ENCODE peak calls at places on chromosomes 13 and 19, in six cellular contexts. S, R, C, Y, T and J are unnamed samples. For H3K4me1, the result is how much of the 10 kb centered on the place peaks cover.

GRCh38 chr13:51726446-51727185 is 77.3 kb downstream of the DHRS12 start:
- DNase-seq in S (no peak), R (no peak), C (no peak), Y (no peak), T (no peak), J (no peak)

GRCh38 chr19:33273065-33273736 is 29.1 kb downstream of the CEBPA start:
- DNase-seq in S (peak), R (no peak), C (no peak), Y (no peak), T (no peak), J (no peak)

GRCh38 chr13:111865826-111866225 is 201.1 kb upstream of the SOX1 start:
- DNase-seq in S (no peak), R (no peak), C (no peak), Y (no peak), T (no peak), J (no peak)

GRCh38 chr13:32264407-32264806 is 50.8 kb downstream of the ZAR1L start:
- DNase-seq in S (no peak), R (no peak), C (peak), Y (peak), T (peak), J (no peak)

GRCh38 chr19:45507864-45508680 is 793 bp downstream of the VASP start:
- DNase-seq in S (peak), R (peak), C (no peak), Y (no peak), T (peak), J (no peak)

GRCh38 chr13:23081246-23081645 is 99.5 kb upstream of the SGCG start:
- DNase-seq in S (no peak), R (no peak), C (no peak), Y (no peak), T (no peak), J (no peak)

GRCh38 chr13:39186205-39186880 is 148.1 kb downstream of the NHLRC3 start:
- DNase-seq in S (no peak), R (no peak), C (no peak), Y (peak), T (no peak), J (no peak)

GRCh38 chr13:78875792-78876580 is 217.0 kb upstream of the OBI1 start:
- DNase-seq in S (peak), R (no peak), C (peak), Y (no peak), T (no peak), J (no peak)

GRCh38 chr19:55173186-55173716 is 6.8 kb upstream of the DNAAF3 start:
- DNase-seq in S (peak), R (no peak), C (no peak), Y (no peak), T (no peak), J (no peak)

GRCh38 chr13:44930280-44930679 is 59.0 kb downstream of the NUFIP1 start:
- DNase-seq in S (no peak), R (no peak), C (no peak), Y (no peak), T (no peak), J (no peak)

GRCh38 chr13:28475916-28476725 is 18.8 kb downstream of the FLT1 start:
- DNase-seq in S (no peak), R (no peak), C (peak), Y (no peak), T (no peak), J (no peak)

DNA sequence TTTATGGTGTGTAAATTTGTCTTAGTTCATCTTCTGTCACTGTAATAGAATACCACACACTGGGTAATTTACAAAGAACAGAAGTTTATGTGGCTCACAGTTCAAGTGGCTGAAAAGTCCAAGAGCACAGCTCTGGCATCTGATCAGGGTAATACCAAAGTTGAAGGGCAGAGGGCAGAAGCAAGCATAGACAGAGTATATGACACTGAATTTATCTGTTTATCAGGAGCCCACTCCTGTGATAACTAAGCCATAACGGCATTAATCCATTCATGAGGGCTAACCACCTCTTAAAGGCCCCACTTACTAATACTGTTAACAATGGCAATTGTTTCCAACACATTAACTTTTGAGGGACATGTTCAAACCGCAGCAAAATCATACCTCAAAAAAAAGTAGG is 4.0 kb upstream of the RFXAP start:
- DNase-seq in S (no peak), R (no peak), C (peak), Y (no peak), T (no peak), J (peak)
- TF ChIP-seq CTCF in S (peak), R (peak), C (peak), Y (no peak), T (no peak), J (peak)

DNA sequence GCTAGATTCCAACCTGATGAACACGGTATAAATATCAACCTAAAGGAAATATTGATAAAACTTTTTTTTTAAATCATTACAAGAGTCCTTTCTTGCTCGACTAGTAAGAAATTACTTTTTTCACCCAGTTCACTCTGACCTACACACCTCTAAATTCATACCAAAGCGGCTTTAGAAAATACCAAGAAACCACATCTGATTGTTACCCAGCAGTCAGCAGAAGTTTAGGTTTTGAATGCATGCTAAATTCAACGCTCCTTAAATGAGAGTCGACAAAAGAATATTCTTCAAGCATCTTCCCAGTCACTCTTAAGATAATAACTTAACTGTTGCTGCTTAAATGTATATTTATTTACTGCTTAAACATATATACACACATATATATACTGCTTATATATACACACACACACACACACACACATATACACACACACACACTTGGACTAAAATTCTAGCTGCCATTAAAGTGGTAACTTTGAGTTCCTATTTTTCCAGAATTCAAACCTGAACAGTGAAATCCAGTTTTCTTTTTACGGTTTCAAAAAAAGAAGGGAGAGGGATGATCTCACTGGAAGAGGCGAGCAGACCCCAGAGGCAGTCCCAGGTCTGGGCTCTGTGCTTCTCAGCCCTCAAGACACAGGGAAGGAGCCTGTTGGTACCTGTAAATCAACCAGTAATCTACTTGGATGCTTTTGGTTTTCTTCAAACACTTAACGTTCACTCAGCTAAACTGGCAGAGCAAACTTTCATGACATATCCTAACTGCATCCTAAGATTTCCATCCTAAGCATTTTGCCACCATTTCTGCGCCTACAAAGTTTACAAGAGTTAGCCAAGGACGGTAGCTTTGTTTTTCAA is 1.7 kb downstream of the STK24 start:
- DNase-seq in S (no peak), R (no peak), C (no peak), Y (no peak), T (no peak), J (no peak)
- H3K4me1 ChIP-seq in S (half or more), R (half or more), C (under half), Y (half or more), T (half or more), J (under half)

GRCh38 chr19:2988568-2988967 is 11.2 kb downstream of the TLE6 start:
- DNase-seq in S (no peak), R (no peak), C (no peak), Y (no peak), T (no peak), J (no peak)

GRCh38 chr19:2989236-2989946 is 12.0 kb downstream of the TLE6 start:
- DNase-seq in S (no peak), R (no peak), C (no peak), Y (no peak), T (no peak), J (no peak)

GRCh38 chr19:2993579-2993978 is 16.2 kb downstream of the TLE6 start:
- DNase-seq in S (no peak), R (no peak), C (no peak), Y (no peak), T (no peak), J (no peak)

GRCh38 chr19:2994588-2995131 is 17.3 kb downstream of the TLE6 start:
- DNase-seq in S (no peak), R (no peak), C (no peak), Y (no peak), T (no peak), J (no peak)

GRCh38 chr19:2992958-2993357 is 15.6 kb downstream of the TLE6 start:
- DNase-seq in S (no peak), R (no peak), C (no peak), Y (no peak), T (no peak), J (no peak)
- H3K4me3 ChIP-seq in S (no peak), R (no peak), C (no peak), Y (no peak), T (no peak), J (no peak)

GRCh38 chr13:109788372-109789195 is 2.2 kb upstream of the IRS2 start:
- DNase-seq in S (no peak), R (no peak), C (no peak), Y (no peak), T (no peak), J (no peak)

GRCh38 chr13:109786457-109787134 is at the start of gene IRS2:
- DNase-seq in S (peak), R (peak), C (peak), Y (peak), T (peak), J (peak)

GRCh38 chr13:109789262-109789661 is 2.9 kb upstream of the IRS2 start:
- DNase-seq in S (no peak), R (no peak), C (no peak), Y (no peak), T (peak), J (no peak)

GRCh38 chr13:109785892-109786450 is 412 bp downstream of the IRS2 start:
- DNase-seq in S (no peak), R (no peak), C (no peak), Y (no peak), T (no peak), J (no peak)

DNA sequence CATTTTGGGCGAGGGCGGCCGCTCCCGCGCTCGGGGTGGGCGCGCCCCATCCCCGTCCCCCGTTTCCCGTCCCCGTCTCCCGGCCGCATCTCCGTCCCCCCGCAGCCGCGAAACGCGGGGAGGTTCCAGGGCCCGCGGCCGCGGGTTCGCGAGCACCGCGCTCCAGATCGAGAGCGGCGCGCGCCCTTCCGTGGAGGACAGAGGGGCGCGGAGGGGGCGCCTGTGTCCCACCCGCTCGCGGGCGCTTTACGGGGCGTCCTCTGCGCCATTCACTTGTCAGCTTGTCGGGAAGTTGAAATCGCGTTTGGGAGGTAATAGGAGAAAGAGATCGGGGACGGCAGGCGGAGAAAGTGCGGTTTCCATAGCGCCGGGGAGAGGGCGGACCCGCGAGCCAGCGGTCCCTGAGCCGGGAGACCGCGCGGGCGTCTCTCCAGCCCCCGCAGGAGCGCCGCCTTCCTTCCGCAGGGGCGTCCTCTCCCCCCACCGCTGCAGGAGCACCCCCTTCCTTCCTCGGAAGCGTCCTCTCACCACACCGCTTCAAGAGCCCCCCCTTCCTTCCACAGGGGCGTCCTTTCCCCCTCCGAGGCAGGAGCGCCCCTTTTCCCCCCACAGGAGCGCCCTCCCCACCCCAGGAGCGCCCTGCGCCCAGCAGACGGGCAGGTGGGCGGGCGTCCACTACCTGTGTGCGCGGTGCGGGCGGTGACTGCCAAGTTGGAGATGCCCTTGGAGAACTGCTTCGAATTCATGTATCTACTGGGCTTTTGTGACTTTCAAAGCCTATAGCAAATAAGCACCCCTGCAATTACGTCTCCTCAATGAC is 962 bp upstream of the IRS2 start:
- DNase-seq in S (peak), R (peak), C (peak), Y (peak), T (peak), J (peak)
- TF ChIP-seq CTCF in S (no peak), R (no peak), C (no peak), Y (no peak), T (no peak), J (no peak)

GRCh38 chr19:17138937-17139598 is 63.5 kb downstream of the MYO9B start:
- DNase-seq in S (no peak), R (peak), C (no peak), Y (peak), T (peak), J (no peak)

GRCh38 chr19:17136617-17137016 is 61.0 kb downstream of the MYO9B start:
- DNase-seq in S (no peak), R (no peak), C (no peak), Y (no peak), T (no peak), J (no peak)

GRCh38 chr19:17136026-17136425 is 60.4 kb downstream of the MYO9B start:
- DNase-seq in S (no peak), R (no peak), C (no peak), Y (no peak), T (no peak), J (no peak)

GRCh38 chr19:17137417-17137816 is 61.8 kb downstream of the MYO9B start:
- DNase-seq in S (no peak), R (peak), C (no peak), Y (peak), T (no peak), J (no peak)
- H3K4me1 ChIP-seq in S (half or more), R (under half), C (under half), Y (under half), T (under half), J (under half)